ENCODE peak calls at places on chromosomes 11 and 22, in seven cellular contexts. Z is tibial nerve, O is spleen, I is adrenal gland, B is IMR-90, C is NB4, L is right lobe of liver. A is an unnamed sample.

GRCh38 chr22:27726726-27727449 is 74.7 kb downstream of the MN1 start:
- DNase-seq in Z (no peak), O (no peak), I (peak; percentile 30), B (peak; percentile 34), C (peak; percentile 42), L (no peak), A (no peak)

GRCh38 chr11:112830255-112830654 is 131.0 kb upstream of the NCAM1 start:
- DNase-seq in Z (no peak), O (no peak), I (no peak), B (no peak), C (no peak), L (no peak), A (no peak)

GRCh38 chr22:37330200-37331033 is 48.1 kb downstream of the CYTH4 start:
- DNase-seq in Z (no peak), O (no peak), I (no peak), B (peak; percentile 90), C (peak; percentile 89), L (no peak), A (peak; percentile 74)

GRCh38 chr22:45497268-45497667 is 5.4 kb upstream of the FBLN1 start:
- DNase-seq in Z (no peak), O (no peak), I (no peak), B (peak; percentile 18), C (no peak), L (no peak), A (no peak)

GRCh38 chr11:43359432-43359818 is 705 bp downstream of the TTC17 start:
- DNase-seq in Z (no peak), O (no peak), I (no peak), B (peak; percentile 28), C (no peak), L (no peak), A (peak; percentile 24)

GRCh38 chr22:28674121-28674563 is 5.5 kb downstream of the TTC28 start:
- DNase-seq in Z (no peak), O (no peak), I (no peak), B (peak; percentile 43), C (peak; percentile 88), L (no peak), A (peak; percentile 27)

GRCh38 chr11:65366340-65366773 is 11.8 kb downstream of the TIGD3 start:
- DNase-seq in Z (no peak), O (no peak), I (peak; percentile 70), B (peak; percentile 86), C (peak; percentile 80), L (no peak), A (peak; percentile 67)

GRCh38 chr11:130472434-130472961 is 24.1 kb downstream of the ADAMTS15 start:
- DNase-seq in Z (no peak), O (no peak), I (no peak), B (no peak), C (no peak), L (no peak), A (no peak)

GRCh38 chr11:3700910-3701309 is 29.7 kb upstream of the CHRNA10 start:
- DNase-seq in Z (no peak), O (no peak), I (no peak), B (no peak), C (no peak), L (no peak), A (no peak)

GRCh38 chr11:2380807-2381350 is 3.8 kb downstream of the CD81 start:
- DNase-seq in Z (peak; percentile 64), O (peak; percentile 90), I (peak; percentile 81), B (no peak), C (peak; percentile 88), L (peak; percentile 83), A (no peak)

GRCh38 chr11:2380396-2380795 is 3.3 kb downstream of the CD81 start:
- DNase-seq in Z (no peak), O (no peak), I (no peak), B (no peak), C (no peak), L (no peak), A (no peak)

GRCh38 chr11:2377511-2378443 is 667 bp downstream of the CD81 start:
- DNase-seq in Z (peak; percentile 72), O (peak; percentile 91), I (peak; percentile 67), B (peak; percentile 33), C (peak; percentile 62), L (no peak), A (peak; percentile 78)

GRCh38 chr11:2378527-2379210 is 1.6 kb downstream of the CD81 start:
- DNase-seq in Z (peak; percentile 61), O (peak; percentile 82), I (peak; percentile 42), B (peak; percentile 69), C (no peak), L (no peak), A (no peak)

GRCh38 chr11:2379471-2380174 is 2.5 kb downstream of the CD81 start:
- DNase-seq in Z (no peak), O (peak; percentile 77), I (no peak), B (no peak), C (no peak), L (no peak), A (no peak)
- TF ChIP-seq POLR2A in Z (no peak), O (no peak), I (no peak), B (no peak), C (no peak), L (no peak), A (no peak)

GRCh38 chr11:11567862-11568650 is 53.7 kb downstream of the GALNT18 start:
- DNase-seq in Z (no peak), O (no peak), I (no peak), B (peak; percentile 30), C (no peak), L (no peak), A (no peak)
- TF ChIP-seq POLR2A in Z (no peak), O (no peak), I (no peak), B (no peak), C (no peak), L (no peak), A (no peak)

DNA sequence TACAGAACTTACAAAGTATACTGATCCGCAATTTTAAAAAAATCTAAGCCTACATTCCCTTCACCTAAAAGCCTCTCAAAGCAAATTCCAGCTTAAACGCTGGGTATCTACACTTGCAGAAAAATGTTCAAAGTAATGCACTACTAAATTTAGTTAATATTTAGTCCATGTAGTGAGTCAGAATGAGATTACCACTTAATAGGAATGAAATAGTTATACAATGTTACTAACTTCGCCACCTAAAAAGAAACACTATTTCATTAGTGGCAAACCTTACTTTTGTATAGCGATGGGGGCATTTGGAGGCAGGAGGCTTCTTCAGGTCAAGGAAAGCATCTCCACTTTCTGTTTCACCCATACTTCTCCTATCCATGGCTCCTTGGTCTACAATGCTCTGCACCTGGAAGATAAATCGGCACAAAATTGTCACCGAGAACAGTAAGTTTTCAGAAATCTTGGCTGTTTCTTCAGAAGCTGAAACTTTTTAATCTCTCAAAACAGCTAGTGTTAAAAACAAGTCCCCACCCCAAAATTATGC is 1.2 kb downstream of the EIF4ENIF1 start:
- DNase-seq in Z (no peak), O (no peak), I (no peak), B (no peak), C (no peak), L (no peak), A (no peak)
- TF ChIP-seq POLR2A in Z (no peak), O (no peak), I (no peak), B (no peak), C (no peak), L (no peak), A (no peak)

GRCh38 chr22:41446639-41447434 is at the start of gene TOB2:
- DNase-seq in Z (peak; percentile 94), O (peak; percentile 99), I (peak; percentile 96), B (peak; percentile 95), C (peak; percentile 96), L (peak; percentile 97), A (peak; percentile 62)

GRCh38 chr22:41445171-41446056 is 1.2 kb downstream of the TOB2 start:
- DNase-seq in Z (no peak), O (peak; percentile 84), I (peak; percentile 51), B (no peak), C (peak; percentile 69), L (peak; percentile 54), A (no peak)

GRCh38 chr22:41442240-41442792 is 4.3 kb downstream of the TOB2 start:
- DNase-seq in Z (no peak), O (no peak), I (no peak), B (no peak), C (no peak), L (no peak), A (no peak)

GRCh38 chr22:41446057-41446501 is 522 bp downstream of the TOB2 start:
- DNase-seq in Z (no peak), O (peak; percentile 91), I (peak; percentile 57), B (no peak), C (peak; percentile 45), L (peak; percentile 62), A (no peak)

DNA sequence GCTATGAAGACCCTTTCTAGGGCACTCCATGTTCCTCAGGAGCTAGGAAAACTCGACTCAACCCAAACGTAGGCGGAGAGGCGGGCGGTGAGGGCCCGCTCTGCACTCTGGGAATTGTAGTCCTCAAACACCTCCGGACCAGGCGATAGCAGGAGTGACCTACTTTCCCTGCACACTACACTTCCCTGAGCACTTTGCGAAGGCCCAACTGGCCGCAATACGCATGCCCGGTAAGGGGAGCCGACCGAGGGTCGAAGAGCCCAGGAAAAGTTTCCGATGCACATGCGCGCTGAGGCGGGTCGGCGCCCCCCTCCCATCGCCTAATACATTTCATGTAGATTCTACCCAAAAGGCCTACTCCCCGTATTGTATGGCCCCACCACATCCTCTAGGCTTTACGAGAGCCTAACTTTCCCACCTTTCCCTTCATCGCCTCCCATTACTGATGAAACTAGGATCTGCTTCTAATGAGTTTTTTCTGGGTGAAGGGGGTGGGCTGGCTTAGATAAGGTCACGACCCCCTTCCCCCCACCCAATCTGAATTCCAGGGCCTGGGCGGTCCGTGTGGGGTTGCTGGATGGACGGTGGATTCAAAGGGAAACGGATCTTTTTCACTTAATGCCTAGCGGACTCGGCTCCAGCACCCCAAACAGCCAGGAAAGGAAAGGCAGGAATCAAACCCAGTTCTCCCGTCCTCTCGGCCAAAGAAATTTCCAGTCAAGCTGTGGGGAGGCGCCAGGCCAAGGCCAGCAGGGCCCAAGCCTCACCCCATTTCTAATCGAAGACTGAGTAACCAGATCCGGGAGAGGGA is 2.0 kb downstream of the TOB2 start:
- DNase-seq in Z (peak; percentile 75), O (peak; percentile 95), I (peak; percentile 95), B (peak; percentile 98), C (peak; percentile 64), L (peak; percentile 93), A (peak; percentile 66)
- TF ChIP-seq POLR2A in Z (peak; percentile 13), O (no peak), I (no peak), B (no peak), C (no peak), L (no peak), A (no peak)

GRCh38 chr11:134037093-134037908 is 31.6 kb upstream of the JAM3 start:
- DNase-seq in Z (peak; percentile 58), O (peak; percentile 89), I (peak; percentile 79), B (peak; percentile 59), C (peak; percentile 70), L (peak; percentile 63), A (peak; percentile 59)
- TF ChIP-seq POLR2A in Z (no peak), O (no peak), I (peak; percentile 51), B (no peak), C (no peak), L (no peak), A (no peak)

A was measured in GM12891.